ENCODE peak calls at places on chromosomes 11 and 22, in four cellular contexts. One of them, this sample, is unnamed. For H3K9me3, the result is how much of the 10 kb centered on the place peaks cover.

GRCh38 chr11:34050967-34051348 is 573 bp upstream of the CAPRIN1 start:
- DNase-seq in keratinocyte: no peak
- DNase-seq in PC-9: peak
- DNase-seq in K562: no peak
- DNase-seq in this sample: no peak

GRCh38 chr11:117843666-117844484 is 19.3 kb upstream of the FXYD2 start:
- DNase-seq in keratinocyte: no peak
- DNase-seq in PC-9: no peak
- DNase-seq in K562: peak
- DNase-seq in this sample: peak

GRCh38 chr11:130037881-130038601 is 31.7 kb upstream of the APLP2 start:
- DNase-seq in keratinocyte: no peak
- DNase-seq in PC-9: no peak
- DNase-seq in K562: peak
- DNase-seq in this sample: peak

GRCh38 chr11:9760180-9760550 is 96.3 kb downstream of the SWAP70 start:
- DNase-seq in keratinocyte: no peak
- DNase-seq in PC-9: no peak
- DNase-seq in K562: no peak
- DNase-seq in this sample: no peak

GRCh38 chr22:29912605-29913398 is 29.8 kb downstream of the MTMR3 start:
- DNase-seq in keratinocyte: no peak
- DNase-seq in PC-9: no peak
- DNase-seq in K562: no peak
- DNase-seq in this sample: no peak

GRCh38 chr22:36884314-36885158 is 23.7 kb downstream of the NCF4 start:
- DNase-seq in keratinocyte: no peak
- DNase-seq in PC-9: peak
- DNase-seq in K562: no peak
- DNase-seq in this sample: no peak

GRCh38 chr22:50656122-50657070 is 16.2 kb upstream of the SHANK3 start:
- DNase-seq in keratinocyte: no peak
- DNase-seq in PC-9: peak
- DNase-seq in K562: no peak
- DNase-seq in this sample: no peak

GRCh38 chr22:22171357-22172218 is 73.0 kb upstream of the VPREB1 start:
- DNase-seq in keratinocyte: no peak
- DNase-seq in PC-9: no peak
- DNase-seq in K562: peak
- DNase-seq in this sample: peak

GRCh38 chr11:96049426-96049825 is 125.5 kb upstream of the MTMR2 start:
- DNase-seq in keratinocyte: no peak
- DNase-seq in PC-9: no peak
- DNase-seq in K562: no peak
- DNase-seq in this sample: no peak

GRCh38 chr11:2142300-2142759 is 3.1 kb upstream of the IGF2 start:
- DNase-seq in keratinocyte: no peak
- DNase-seq in PC-9: no peak
- DNase-seq in K562: no peak
- DNase-seq in this sample: no peak

GRCh38 chr11:2139118-2139490 is at the start of gene IGF2:
- DNase-seq in keratinocyte: no peak
- DNase-seq in PC-9: no peak
- DNase-seq in K562: no peak
- DNase-seq in this sample: peak

GRCh38 chr11:2139691-2140337 is 625 bp upstream of the IGF2 start:
- DNase-seq in keratinocyte: no peak
- DNase-seq in PC-9: no peak
- DNase-seq in K562: no peak
- DNase-seq in this sample: peak

GRCh38 chr11:2142762-2143202 is 3.6 kb upstream of the IGF2 start:
- DNase-seq in keratinocyte: peak
- DNase-seq in PC-9: peak
- DNase-seq in K562: no peak
- DNase-seq in this sample: no peak

DNA sequence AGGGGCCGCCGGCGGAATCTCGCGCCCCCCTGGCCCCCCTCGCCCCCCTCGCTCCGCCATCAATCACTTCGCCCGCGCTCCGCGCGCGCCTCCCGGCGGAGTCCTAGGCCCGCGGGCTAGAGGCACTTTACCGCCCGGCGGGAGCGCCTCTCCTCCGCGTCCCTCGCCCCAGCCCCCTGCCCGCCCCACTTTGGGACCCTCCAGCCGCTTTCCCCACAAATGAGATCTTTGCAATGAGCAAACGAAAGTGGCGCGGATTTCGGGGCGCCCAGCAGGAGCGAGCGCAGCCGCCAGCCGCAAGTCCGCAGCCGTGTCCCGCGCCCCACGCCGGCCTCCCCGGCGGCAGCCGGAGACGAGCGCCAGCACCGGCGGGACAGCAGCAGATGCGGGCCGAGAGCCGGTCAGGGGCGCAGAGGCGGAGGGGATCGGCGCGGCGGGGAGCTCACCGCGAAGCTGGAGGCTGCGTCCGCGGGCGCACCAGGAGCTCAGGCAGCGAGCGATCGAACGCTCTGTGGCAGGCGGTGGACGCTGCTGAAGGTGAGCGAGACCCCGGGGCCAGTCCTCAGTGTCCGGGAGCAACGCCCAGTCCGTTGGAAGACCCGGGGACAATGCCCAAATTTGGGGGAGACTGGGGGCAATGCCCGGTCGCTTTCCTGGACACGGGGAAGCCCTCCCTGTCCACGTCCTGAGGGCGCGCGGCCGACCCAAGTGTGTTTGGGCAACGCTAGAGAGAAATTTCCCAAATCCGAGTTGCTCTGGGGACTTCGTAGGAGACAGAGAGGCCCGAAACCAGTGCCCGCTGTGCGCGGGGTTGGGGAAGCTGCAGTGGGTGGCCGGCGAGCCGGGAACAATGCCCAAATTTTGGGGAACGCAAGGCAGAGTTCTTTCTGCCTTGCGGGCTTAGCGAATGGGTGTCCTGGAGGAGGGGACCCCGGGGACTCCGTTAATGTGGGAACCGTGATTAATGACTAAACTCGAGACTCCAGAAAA is 1.5 kb upstream of the IGF2 start:
- DNase-seq in keratinocyte: no peak
- DNase-seq in PC-9: no peak
- DNase-seq in K562: no peak
- DNase-seq in this sample: peak
- TF ChIP-seq EZH2 in keratinocyte: peak
- TF ChIP-seq EZH2 in PC-9: no peak
- TF ChIP-seq EZH2 in K562: no peak
- TF ChIP-seq EZH2 in this sample: peak

DNA sequence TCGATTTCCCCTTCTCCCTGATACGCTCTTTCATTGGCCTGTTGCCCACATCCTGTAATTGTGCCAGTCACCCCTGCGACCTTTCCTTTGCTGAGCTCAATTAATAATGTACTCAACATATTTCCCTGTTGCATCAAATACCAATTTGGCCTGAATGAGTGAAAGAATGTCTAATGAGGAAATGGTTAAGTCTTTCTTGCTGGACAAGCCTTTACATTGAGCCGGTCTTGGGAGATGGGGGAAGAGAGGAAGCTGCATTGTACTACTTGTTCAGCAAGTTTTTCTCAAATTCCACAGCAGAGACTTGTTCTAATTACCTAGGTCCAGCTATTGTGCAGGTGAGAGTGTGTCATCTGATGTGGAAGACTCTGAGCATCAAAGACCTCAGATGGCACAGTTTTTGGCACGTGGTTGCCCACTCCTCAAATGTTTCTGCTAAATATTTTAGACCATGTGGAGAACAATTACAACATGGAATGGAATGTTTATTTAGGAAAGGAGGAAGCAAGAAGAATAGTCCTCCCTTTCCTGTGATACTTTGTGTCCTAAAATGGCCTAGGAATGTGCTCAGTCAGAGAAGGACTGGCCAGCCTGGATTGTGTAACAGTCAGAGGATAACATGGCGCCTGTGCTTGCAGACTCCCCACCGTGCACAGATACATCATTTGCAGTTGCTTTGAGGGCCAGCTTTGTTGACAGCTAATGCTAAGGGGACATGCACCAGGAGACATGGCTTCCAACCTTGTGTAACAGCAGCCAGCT is 129.5 kb upstream of the E2F8 start:
- DNase-seq in keratinocyte: no peak
- DNase-seq in PC-9: peak
- DNase-seq in K562: no peak
- DNase-seq in this sample: no peak
- H3K4me3 ChIP-seq in keratinocyte: no peak
- H3K4me3 ChIP-seq in PC-9: no peak
- H3K4me3 ChIP-seq in K562: no peak
- H3K4me3 ChIP-seq in this sample: no peak

DNA sequence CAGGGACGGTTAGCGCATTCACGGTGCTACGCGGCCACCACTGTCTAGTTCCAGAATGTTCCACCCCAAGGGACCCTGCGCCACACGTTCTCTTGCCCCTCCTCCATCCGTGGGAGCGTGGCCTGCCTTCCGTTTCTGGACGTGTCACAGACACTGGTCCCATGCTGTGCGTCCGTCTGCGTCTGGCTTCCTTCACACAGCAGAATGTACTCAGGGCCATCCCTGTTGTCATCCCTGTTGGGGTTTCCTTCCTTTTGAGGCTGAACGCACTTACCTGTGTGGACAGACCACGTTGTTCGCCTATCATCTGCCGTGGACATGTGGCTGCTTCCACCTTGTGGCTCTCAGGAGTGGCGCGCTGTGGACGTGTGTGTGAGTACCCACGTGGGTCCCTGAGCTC is 24.9 kb downstream of the BRSK2 start:
- DNase-seq in keratinocyte: no peak
- DNase-seq in PC-9: no peak
- DNase-seq in K562: no peak
- DNase-seq in this sample: no peak
- H3K9me3 ChIP-seq in keratinocyte: under half
- H3K9me3 ChIP-seq in PC-9: under half
- H3K9me3 ChIP-seq in K562: under half
- H3K9me3 ChIP-seq in this sample: under half

GRCh38 chr22:20129747-20130014 is 1.9 kb upstream of the ZDHHC8 start:
- DNase-seq in keratinocyte: no peak
- DNase-seq in PC-9: no peak
- DNase-seq in K562: no peak
- DNase-seq in this sample: no peak
- TF ChIP-seq EZH2 in keratinocyte: no peak
- TF ChIP-seq EZH2 in PC-9: no peak
- TF ChIP-seq EZH2 in K562: no peak
- TF ChIP-seq EZH2 in this sample: no peak

GRCh38 chr11:19350093-19350665 is 109.4 kb upstream of the E2F8 start:
- DNase-seq in keratinocyte: no peak
- DNase-seq in PC-9: no peak
- DNase-seq in K562: no peak
- DNase-seq in this sample: no peak

GRCh38 chr11:19351426-19351825 is 110.7 kb upstream of the E2F8 start:
- DNase-seq in keratinocyte: no peak
- DNase-seq in PC-9: no peak
- DNase-seq in K562: no peak
- DNase-seq in this sample: no peak

GRCh38 chr11:19353287-19353686 is 112.5 kb upstream of the E2F8 start:
- DNase-seq in keratinocyte: no peak
- DNase-seq in PC-9: no peak
- DNase-seq in K562: no peak
- DNase-seq in this sample: no peak

GRCh38 chr11:19352736-19353110 is 112.0 kb upstream of the E2F8 start:
- DNase-seq in keratinocyte: no peak
- DNase-seq in PC-9: no peak
- DNase-seq in K562: no peak
- DNase-seq in this sample: no peak

DNA sequence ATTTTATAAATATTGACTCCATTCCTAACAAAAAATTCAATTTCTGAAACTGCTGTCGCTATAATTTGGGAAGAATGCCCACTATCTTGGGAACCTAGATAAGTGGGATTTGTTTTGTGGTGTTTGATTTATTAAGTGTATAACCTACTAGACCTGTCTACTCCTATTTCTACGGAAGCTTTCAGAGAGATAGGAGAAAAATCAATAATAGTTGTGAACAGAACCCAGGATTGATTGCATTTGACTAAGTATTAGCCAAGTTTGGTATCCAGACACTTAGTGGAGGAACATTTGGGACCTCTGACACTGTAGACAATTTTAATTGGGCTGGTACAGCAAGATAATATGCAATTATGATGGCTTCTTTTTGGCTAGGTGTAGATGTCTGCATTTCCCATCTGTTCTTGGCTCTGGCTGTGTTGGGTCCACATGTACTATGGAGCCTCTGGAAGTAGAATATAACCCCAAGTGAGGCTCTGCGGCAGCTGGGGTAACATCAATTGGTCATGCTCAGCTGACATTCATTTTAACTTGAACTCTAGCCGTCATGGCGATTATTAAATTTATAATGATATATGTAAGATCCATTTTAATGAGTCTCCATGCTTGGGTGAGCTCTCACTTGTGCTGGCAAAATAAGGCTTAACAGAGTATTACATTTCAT is 111.5 kb upstream of the E2F8 start:
- DNase-seq in keratinocyte: no peak
- DNase-seq in PC-9: no peak
- DNase-seq in K562: no peak
- DNase-seq in this sample: no peak
- H3K4me3 ChIP-seq in keratinocyte: no peak
- H3K4me3 ChIP-seq in PC-9: no peak
- H3K4me3 ChIP-seq in K562: no peak
- H3K4me3 ChIP-seq in this sample: no peak

DNA sequence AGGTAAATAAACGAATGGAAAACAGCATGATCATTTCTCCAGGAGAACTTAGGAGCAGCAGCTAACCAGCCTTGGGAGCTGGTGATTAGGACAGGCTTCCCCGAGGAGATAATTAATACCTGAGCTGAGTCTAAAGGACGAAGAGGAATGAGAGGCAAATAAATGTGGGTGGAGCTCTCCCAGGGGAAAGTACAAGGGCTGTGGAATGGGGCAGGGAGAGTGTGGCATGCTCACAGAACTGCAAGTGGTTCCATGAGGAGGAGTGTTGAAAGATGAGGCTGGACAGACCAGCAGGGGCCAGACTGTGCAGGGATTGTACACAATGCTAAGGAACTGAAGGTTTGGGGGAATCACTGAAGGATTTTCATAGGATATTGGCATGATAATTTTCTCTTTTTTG is 14.2 kb upstream of the TLCD5 start:
- DNase-seq in keratinocyte: no peak
- DNase-seq in PC-9: no peak
- DNase-seq in K562: no peak
- DNase-seq in this sample: no peak
- H3K9me3 ChIP-seq in keratinocyte: under half
- H3K9me3 ChIP-seq in PC-9: under half
- H3K9me3 ChIP-seq in K562: under half
- H3K9me3 ChIP-seq in this sample: under half